ENCODE peak calls at places on chromosomes 16 and 17, in four cellular contexts. Q, R, D and Y are unnamed samples.

GRCh38 chr17:58313815-58314705 is 14.5 kb downstream of the TSPOAP1 start:
- DNase-seq in Q (no peak), R (no peak), D (no peak), Y (no peak)

GRCh38 chr16:89898201-89898967 is 20.3 kb upstream of the MC1R start:
- DNase-seq in D (no peak), R (no peak), Q (no peak), Y (no peak)

GRCh38 chr16:29665294-29666077 is 2.4 kb downstream of the SPN start:
- DNase-seq in Q (no peak), D (peak), R (no peak), Y (peak)

GRCh38 chr16:81127051-81127450 is 30.9 kb upstream of the GCSH start:
- DNase-seq in D (no peak), R (no peak), Q (peak), Y (no peak)

GRCh38 chr16:10614685-10615084 is 34.3 kb upstream of the EMP2 start:
- DNase-seq in D (no peak), Q (no peak), R (no peak), Y (no peak)

GRCh38 chr16:51166116-51166515 is 15.0 kb upstream of the SALL1 start:
- DNase-seq in R (no peak), Q (no peak), D (no peak), Y (no peak)

GRCh38 chr17:64306850-64307463 is 43.9 kb upstream of the TEX2 start:
- DNase-seq in D (peak), R (peak), Q (peak), Y (peak)

GRCh38 chr16:78281115-78281514 is 181.7 kb downstream of the WWOX start:
- DNase-seq in D (no peak), Q (no peak), R (no peak), Y (no peak)

GRCh38 chr17:69828087-69828486 is 246.9 kb upstream of the KCNJ16 start:
- DNase-seq in R (no peak), D (no peak), Q (peak), Y (no peak)

GRCh38 chr17:78826836-78827509 is 13.6 kb downstream of the USP36 start:
- DNase-seq in D (no peak), R (no peak), Q (no peak), Y (no peak)

GRCh38 chr17:50274142-50274944 is at the start of gene TMEM92:
- DNase-seq in R (peak), Q (peak), D (no peak), Y (no peak)

GRCh38 chr17:17724307-17724921 is 43.2 kb downstream of the RAI1 start:
- DNase-seq in R (no peak), D (peak), Q (peak), Y (no peak)

GRCh38 chr17:6428207-6428965 is 6.5 kb downstream of the AIPL1 start:
- DNase-seq in D (no peak), Q (no peak), R (no peak), Y (no peak)

GRCh38 chr17:2101448-2102257 is 46.8 kb downstream of the HIC1 start:
- DNase-seq in Q (peak), R (no peak), D (no peak), Y (no peak)

GRCh38 chr17:50721194-50722010 is 2.0 kb downstream of the LUC7L3 start:
- DNase-seq in Q (no peak), D (peak), R (no peak), Y (peak)

GRCh38 chr17:17763734-17764133 is 73.1 kb downstream of the SREBF1 start:
- DNase-seq in D (no peak), R (no peak), Q (no peak), Y (no peak)

GRCh38 chr17:15185625-15185991 is 79.5 kb downstream of the PMP22 start:
- DNase-seq in R (peak), D (no peak), Q (peak), Y (no peak)

GRCh38 chr16:47574091-47575054 is 113.2 kb downstream of the PHKB start:
- DNase-seq in R (no peak), Q (peak), D (peak), Y (peak)

GRCh38 chr16:59635674-59636073 is 901.6 kb upstream of the GOT2 start:
- DNase-seq in R (no peak), Q (peak), D (no peak), Y (no peak)